ENCODE peak calls at places on chromosome 20, in four cellular contexts. B is HepG2, L is SK-N-SH, V is K562. E is an unnamed sample.

GRCh38 chr20:62598761-62599194 is 43.5 kb upstream of the SLCO4A1 start:
- DNase-seq in B (no peak), L (no peak), V (peak; percentile 99), E (peak; percentile 84)

GRCh38 chr20:49323622-49324238 is 45.9 kb upstream of the ZNFX1 start:
- DNase-seq in B (peak; percentile 52), L (peak; percentile 41), V (peak; percentile 39), E (peak; percentile 34)

GRCh38 chr20:53793783-53794383 is 200.2 kb upstream of the ZNF217 start:
- DNase-seq in B (no peak), L (no peak), V (no peak), E (no peak)

GRCh38 chr20:517221-517620 is 26.4 kb downstream of the CSNK2A1 start:
- DNase-seq in B (no peak), L (no peak), V (no peak), E (no peak)

GRCh38 chr20:63315982-63316491 is 23.1 kb downstream of the COL20A1 start:
- DNase-seq in B (no peak), L (no peak), V (no peak), E (no peak)

GRCh38 chr20:44566018-44566417 is 16.4 kb upstream of the PKIG start:
- DNase-seq in B (no peak), L (no peak), V (no peak), E (no peak)

GRCh38 chr20:55253765-55254164 is 751.6 kb downstream of the CBLN4 start:
- DNase-seq in B (no peak), L (no peak), V (no peak), E (no peak)

GRCh38 chr20:34045294-34045693 is 51.6 kb downstream of the RALY start:
- DNase-seq in B (peak; percentile 73), L (peak; percentile 54), V (peak; percentile 29), E (no peak)

GRCh38 chr20:41786158-41786557 is 168.0 kb upstream of the CHD6 start:
- DNase-seq in B (no peak), L (no peak), V (no peak), E (no peak)

GRCh38 chr20:29878281-29878741 is 1379.2 kb upstream of the DEFB115 start:
- DNase-seq in B (peak; percentile 54), L (peak; percentile 93), V (peak; percentile 37), E (no peak)

GRCh38 chr20:39876974-39877615 is 811.9 kb downstream of the MAFB start:
- DNase-seq in B (no peak), L (peak; percentile 12), V (no peak), E (no peak)

GRCh38 chr20:39879296-39879695 is 809.7 kb downstream of the MAFB start:
- DNase-seq in B (no peak), L (no peak), V (no peak), E (no peak)

GRCh38 chr20:39878809-39879208 is 810.2 kb downstream of the MAFB start:
- DNase-seq in B (no peak), L (no peak), V (no peak), E (no peak)

GRCh38 chr20:39878321-39878720 is 810.7 kb downstream of the MAFB start:
- DNase-seq in B (no peak), L (no peak), V (no peak), E (no peak)

GRCh38 chr20:39877792-39878191 is 811.2 kb downstream of the MAFB start:
- DNase-seq in B (no peak), L (no peak), V (no peak), E (no peak)
- TF ChIP-seq JUND in B (no peak), L (no peak), V (no peak), E (no peak)

GRCh38 chr20:4014031-4014474 is 1.3 kb downstream of the RNF24 start:
- DNase-seq in B (peak; percentile 87), L (peak; percentile 61), V (peak; percentile 12), E (peak; percentile 68)
- TF ChIP-seq JUND in B (no peak), L (no peak), V (no peak), E (peak; percentile 8)

GRCh38 chr20:36477475-36477874 is 63.8 kb upstream of the MYL9 start:
- DNase-seq in B (no peak), L (no peak), V (no peak), E (no peak)
- TF ChIP-seq JUND in B (no peak), L (no peak), V (no peak), E (no peak)

GRCh38 chr20:58044286-58044685 is 184.2 kb downstream of the ANKRD60 start:
- DNase-seq in B (no peak), L (no peak), V (no peak), E (no peak)
- TF ChIP-seq JUND in B (no peak), L (no peak), V (no peak), E (no peak)

GRCh38 chr20:45821942-45822341 is 5.2 kb downstream of the TNNC2 start:
- DNase-seq in B (no peak), L (no peak), V (no peak), E (no peak)

GRCh38 chr20:45822863-45823262 is 4.2 kb downstream of the TNNC2 start:
- DNase-seq in B (no peak), L (no peak), V (no peak), E (no peak)

GRCh38 chr20:45826381-45827019 is 612 bp downstream of the TNNC2 start:
- DNase-seq in B (no peak), L (no peak), V (peak; percentile 54), E (no peak)

GRCh38 chr20:45827030-45827652 is at the start of gene TNNC2:
- DNase-seq in B (peak; percentile 48), L (no peak), V (no peak), E (no peak)

DNA sequence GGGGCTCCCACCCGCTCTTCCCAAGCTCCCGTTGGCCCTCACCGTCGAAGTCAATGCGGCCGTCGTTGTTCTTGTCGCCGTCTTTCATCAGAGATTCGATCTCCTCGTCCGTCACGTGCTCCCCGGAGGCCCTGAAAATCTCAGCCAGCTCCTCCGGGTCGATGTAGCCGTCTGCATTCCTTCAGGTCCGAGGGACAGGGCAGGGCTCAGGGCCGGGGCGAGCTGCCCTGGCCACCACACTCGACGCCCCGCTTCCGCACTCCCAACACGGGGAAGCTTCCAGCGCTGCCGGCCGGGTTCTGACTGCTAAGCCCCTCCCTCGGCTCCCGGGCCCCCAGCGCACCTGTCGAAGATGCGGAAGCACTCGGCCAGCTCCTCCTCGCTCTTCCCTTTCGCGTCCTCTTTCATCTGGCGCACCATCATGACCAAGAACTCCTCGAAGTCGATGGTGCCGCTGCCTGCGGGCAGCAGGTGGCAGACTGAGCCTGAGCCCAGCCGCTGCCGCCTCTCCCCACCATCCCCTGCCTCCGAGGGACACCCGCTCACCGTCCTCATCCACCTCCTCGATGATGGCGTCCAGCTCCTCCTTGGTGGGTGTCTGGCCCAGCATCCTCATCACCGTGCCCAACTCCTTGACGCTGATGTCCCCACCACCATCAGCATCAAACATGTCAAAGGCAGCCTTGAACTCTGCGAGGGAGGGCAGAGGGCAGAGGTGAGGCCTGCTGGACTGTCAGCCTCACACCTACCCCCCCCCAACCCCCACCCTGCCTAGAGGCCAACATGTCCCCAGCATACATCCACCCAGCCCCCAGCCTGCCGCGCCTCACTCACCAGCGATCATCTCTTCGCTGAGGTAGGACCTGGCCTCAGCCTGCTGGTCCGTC is 2.9 kb downstream of the TNNC2 start:
- DNase-seq in B (peak; percentile 51), L (peak; percentile 62), V (no peak), E (no peak)
- TF ChIP-seq JUND in B (no peak), L (no peak), V (no peak), E (no peak)

DNA sequence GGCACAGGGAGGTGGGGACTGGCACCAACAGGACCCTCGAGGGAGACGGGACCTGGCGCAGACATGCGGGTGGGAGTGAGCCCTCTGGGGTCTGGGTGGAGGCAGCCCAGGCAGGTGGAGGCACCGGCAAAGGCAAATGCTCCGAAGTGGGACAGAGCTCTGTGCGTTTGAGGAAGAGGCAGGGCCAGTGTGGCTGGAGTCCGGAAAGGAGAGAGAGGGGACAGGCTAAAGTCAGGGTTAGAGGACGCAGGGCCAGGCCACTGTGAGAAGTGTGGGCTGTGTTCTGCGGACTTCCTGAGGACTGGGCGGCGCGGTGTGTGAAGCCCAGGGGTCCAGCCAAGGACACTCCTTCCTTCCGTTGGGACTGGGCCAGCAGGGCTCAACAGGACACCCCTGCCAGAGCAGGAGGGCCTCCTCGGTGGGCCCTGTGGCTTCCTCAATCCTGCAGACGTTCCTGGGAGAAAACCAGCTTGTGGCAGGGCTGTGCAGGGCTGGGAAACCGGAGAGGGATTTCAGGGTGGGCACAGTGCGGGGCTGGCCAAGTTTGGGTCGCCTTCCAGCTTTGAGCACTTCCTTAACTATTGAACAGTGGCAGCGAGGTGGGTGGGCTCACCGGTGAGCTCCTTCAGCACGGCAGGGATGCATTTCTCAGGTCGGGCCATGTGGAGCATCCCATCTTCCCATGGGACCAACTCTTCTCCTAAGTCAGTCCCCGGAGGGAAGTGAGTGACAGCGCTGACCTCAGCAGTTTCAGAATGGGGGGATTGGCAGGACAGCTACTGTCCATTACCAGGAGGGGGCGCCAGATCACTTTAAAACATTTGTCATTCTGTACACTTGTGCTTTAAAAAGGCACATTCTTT is 22.5 kb downstream of the MOCS3 start:
- DNase-seq in B (peak; percentile 79), L (peak; percentile 83), V (peak; percentile 77), E (peak; percentile 41)
- TF ChIP-seq JUND in B (no peak), L (no peak), V (no peak), E (no peak)

GRCh38 chr20:38685853-38686473 is 38.3 kb upstream of the SLC32A1 start:
- DNase-seq in B (peak; percentile 63), L (no peak), V (peak; percentile 67), E (no peak)

GRCh38 chr20:38676576-38676975 is 47.7 kb upstream of the SLC32A1 start:
- DNase-seq in B (no peak), L (no peak), V (no peak), E (no peak)

GRCh38 chr20:38685271-38685670 is 39.0 kb upstream of the SLC32A1 start:
- DNase-seq in B (no peak), L (no peak), V (no peak), E (no peak)

DNA sequence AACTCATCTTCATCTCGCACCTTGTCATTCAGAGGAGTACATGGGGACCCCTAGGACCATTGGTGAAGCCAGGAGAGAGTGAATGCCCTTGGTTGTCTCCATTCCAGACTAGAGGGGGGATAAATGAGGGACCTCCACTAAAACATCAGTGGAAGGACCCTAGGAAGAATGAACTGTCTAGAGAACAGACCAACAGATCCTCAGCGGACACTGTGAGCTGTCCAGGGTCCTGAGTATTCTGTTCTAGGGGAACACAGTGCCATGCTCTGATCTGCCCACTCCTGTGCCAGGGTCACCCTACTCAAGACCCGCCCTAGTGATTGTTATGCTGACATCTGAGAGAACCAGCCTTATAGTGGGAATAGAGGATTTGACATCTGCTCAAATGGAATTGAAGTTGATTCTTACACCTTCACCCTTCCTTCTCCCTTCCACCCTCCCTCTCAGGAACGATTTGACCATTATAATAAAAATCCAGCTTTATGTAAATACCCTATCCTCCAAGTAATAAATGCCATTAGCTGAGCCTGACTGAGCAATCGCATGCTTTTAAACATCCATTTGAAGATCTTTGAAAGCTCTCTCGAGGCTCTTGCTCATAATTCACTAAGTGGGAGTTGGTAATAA is 43.7 kb upstream of the SLC32A1 start:
- DNase-seq in B (peak; percentile 45), L (no peak), V (peak; percentile 44), E (no peak)
- TF ChIP-seq JUND in B (no peak), L (no peak), V (no peak), E (no peak)